ENCODE peak calls at places on chromosomes 4 and X, in nine cellular contexts. P, A, G, U, E, M, R, B and Y are unnamed samples.

GRCh38 chrX:43750248-43750676 is 94.2 kb downstream of the MAOA start:
- DNase-seq in B (no peak), R (peak), U (peak), E (peak), M (peak), P (peak), G (peak), A (no peak), Y (peak)

GRCh38 chr4:57490520-57490919 is 380.3 kb upstream of the IGFBP7 start:
- DNase-seq in M (peak), G (no peak), A (no peak), B (no peak), U (no peak), R (no peak), E (no peak), P (peak), Y (no peak)

GRCh38 chrX:72272868-72273267 is 4.2 kb downstream of the RPS4X start:
- DNase-seq in M (peak), R (no peak), E (no peak), G (no peak), U (no peak), A (no peak), P (no peak), B (no peak), Y (peak)

GRCh38 chr4:44629280-44629866 is 22.1 kb downstream of the YIPF7 start:
- DNase-seq in M (peak), G (peak), E (peak), R (peak), P (peak), B (no peak), U (no peak), A (peak), Y (peak)

GRCh38 chr4:1339489-1339888 is 7.5 kb upstream of the UVSSA start:
- DNase-seq in G (no peak), B (no peak), E (no peak), A (no peak), R (no peak), M (no peak), U (no peak), P (no peak), Y (no peak)

GRCh38 chr4:38800956-38801450 is 3.6 kb downstream of the TLR1 start:
- DNase-seq in E (no peak), G (no peak), A (peak), M (no peak), U (no peak), B (no peak), R (no peak), P (no peak), Y (no peak)

GRCh38 chrX:101759000-101759399 is 99.3 kb upstream of the ARMCX2 start:
- DNase-seq in E (peak), P (peak), U (peak), G (peak), M (peak), B (no peak), A (no peak), R (peak), Y (peak)

GRCh38 chrX:12548746-12549145 is 242.5 kb upstream of the PRPS2 start:
- DNase-seq in B (no peak), U (no peak), E (no peak), G (no peak), A (no peak), P (no peak), R (no peak), M (peak), Y (peak)

GRCh38 chr4:26380740-26381139 is 59.9 kb downstream of the RBPJ start:
- DNase-seq in M (no peak), P (no peak), U (no peak), E (no peak), R (no peak), A (no peak), B (no peak), G (no peak), Y (no peak)

GRCh38 chr4:67714248-67714583 is 13.3 kb upstream of the UBA6 start:
- DNase-seq in E (no peak), G (no peak), U (no peak), M (peak), P (no peak), B (no peak), A (no peak), R (no peak), Y (no peak)

GRCh38 chr4:74474345-74475099 is 29.6 kb downstream of the AREG start:
- DNase-seq in U (no peak), E (peak), B (no peak), G (no peak), A (peak), R (no peak), P (no peak), M (no peak), Y (peak)

GRCh38 chr4:113756005-113756410 is 5.5 kb downstream of the CAMK2D start:
- DNase-seq in E (no peak), R (no peak), M (no peak), U (no peak), A (no peak), G (no peak), P (peak), B (no peak), Y (peak)

GRCh38 chrX:139974496-139974895 is 9.2 kb upstream of the CXorf66 start:
- DNase-seq in M (no peak), B (no peak), G (no peak), A (no peak), R (no peak), U (no peak), E (no peak), P (no peak), Y (no peak)

GRCh38 chr4:20395160-20395773 is 143.6 kb downstream of the SLIT2 start:
- DNase-seq in G (peak), U (peak), P (peak), B (no peak), M (peak), A (no peak), R (no peak), E (peak), Y (peak)

GRCh38 chr4:3475713-3476260 is 12.7 kb downstream of the DOK7 start:
- DNase-seq in A (no peak), U (no peak), P (no peak), E (no peak), M (no peak), G (no peak), R (no peak), B (no peak), Y (no peak)

GRCh38 chr4:168483786-168484185 is 3.5 kb upstream of the DDX60L start:
- DNase-seq in R (no peak), U (no peak), P (no peak), G (no peak), M (no peak), A (no peak), B (no peak), E (no peak), Y (peak)

GRCh38 chrX:13863326-13863725 is 46.4 kb upstream of the GPM6B start:
- DNase-seq in B (no peak), G (no peak), P (no peak), A (no peak), M (no peak), E (no peak), U (no peak), R (no peak), Y (peak)

GRCh38 chr4:85725727-85726170 is 250.8 kb downstream of the ARHGAP24 start:
- DNase-seq in U (no peak), M (no peak), P (peak), R (no peak), G (no peak), B (no peak), E (no peak), A (no peak), Y (peak)

GRCh38 chr4:176002007-176002623 is 63.5 kb upstream of the WDR17 start:
- DNase-seq in B (peak), E (peak), P (peak), U (no peak), M (peak), R (no peak), G (peak), A (no peak), Y (no peak)

GRCh38 chr4:78226279-78226678 is 169.2 kb downstream of the FRAS1 start:
- DNase-seq in B (no peak), M (no peak), P (no peak), A (no peak), U (no peak), G (no peak), E (no peak), R (no peak), Y (no peak)

GRCh38 chr4:157358439-157358838 is 137.9 kb downstream of the GRIA2 start:
- DNase-seq in E (no peak), A (no peak), M (no peak), R (no peak), B (no peak), U (no peak), G (no peak), P (no peak), Y (no peak)

GRCh38 chr4:114151-114550 is 10.2 kb upstream of the ZNF718 start:
- DNase-seq in A (no peak), M (no peak), G (no peak), P (no peak), U (no peak), B (no peak), R (no peak), E (no peak), Y (no peak)

GRCh38 chr4:3417448-3417847 is 24.3 kb upstream of the HGFAC start:
- DNase-seq in R (no peak), P (no peak), M (no peak), U (no peak), G (no peak), E (no peak), A (no peak), B (peak), Y (no peak)

GRCh38 chrX:93591398-93591797 is 82.0 kb downstream of the NAP1L3 start:
- DNase-seq in B (no peak), A (no peak), P (peak), M (no peak), R (no peak), U (no peak), G (no peak), E (no peak), Y (no peak)

GRCh38 chr4:150253965-150254364 is 175.7 kb downstream of the DCLK2 start:
- DNase-seq in B (no peak), R (no peak), U (no peak), E (no peak), P (no peak), A (no peak), G (no peak), M (no peak), Y (no peak)

GRCh38 chr4:98662619-98663225 is 4.3 kb upstream of the TSPAN5 start:
- DNase-seq in A (no peak), U (no peak), B (no peak), M (no peak), E (no peak), P (no peak), R (no peak), G (no peak), Y (no peak)

GRCh38 chrX:155028749-155029360 is 2.2 kb downstream of the FUNDC2 start:
- DNase-seq in R (no peak), A (no peak), E (peak), M (peak), B (no peak), U (no peak), G (no peak), P (no peak), Y (peak)

GRCh38 chr4:88592600-88593448 is 544 bp downstream of the HERC3 start:
- DNase-seq in G (no peak), E (peak), P (peak), R (peak), M (peak), A (peak), B (peak), U (peak), Y (peak)

GRCh38 chr4:88143504-88143903 is 14.9 kb downstream of the ABCG2 start:
- DNase-seq in P (no peak), B (no peak), G (no peak), R (no peak), M (peak), A (peak), U (no peak), E (no peak), Y (peak)

GRCh38 chr4:67658302-67658701 is 42.7 kb downstream of the UBA6 start:
- DNase-seq in R (no peak), P (no peak), E (no peak), U (no peak), A (no peak), B (no peak), G (no peak), M (no peak), Y (no peak)

GRCh38 chrX:87727615-87728014 is 210.0 kb downstream of the KLHL4 start:
- DNase-seq in E (no peak), R (no peak), P (no peak), M (no peak), U (no peak), G (no peak), A (no peak), B (no peak), Y (no peak)

GRCh38 chrX:120797201-120797938 is 78.3 kb downstream of the CT47B1 start:
- DNase-seq in U (no peak), E (no peak), P (no peak), B (no peak), G (no peak), M (no peak), R (no peak), A (no peak), Y (peak)

GRCh38 chr4:54940996-54941395 is 184.4 kb downstream of the KDR start:
- DNase-seq in U (no peak), E (no peak), R (peak), P (no peak), M (no peak), B (no peak), G (no peak), A (no peak), Y (no peak)

GRCh38 chr4:98627883-98628282 is 30.5 kb downstream of the TSPAN5 start:
- DNase-seq in A (no peak), R (no peak), E (no peak), P (no peak), G (no peak), B (no peak), U (no peak), M (no peak), Y (peak)

GRCh38 chrX:30521440-30522182 is 56.0 kb downstream of the TASL start:
- DNase-seq in B (no peak), G (no peak), E (no peak), P (no peak), A (peak), M (no peak), U (no peak), R (no peak), Y (peak)

GRCh38 chr4:147740176-147740575 is 8.3 kb downstream of the ARHGAP10 start:
- DNase-seq in G (no peak), P (no peak), A (no peak), U (no peak), M (no peak), E (no peak), B (no peak), R (no peak), Y (peak)

GRCh38 chrX:115573172-115573571 is 12.2 kb downstream of the PLS3 start:
- DNase-seq in M (no peak), G (no peak), E (no peak), B (no peak), A (no peak), U (no peak), R (no peak), P (no peak), Y (no peak)